ENCODE peak calls at places on chromosomes 1 and 21, in five cellular contexts. X is COR-L47, O is left ventricle myocardium inferior, W is HFF-Myc, T is KBM-7. K is an unnamed sample.

GRCh38 chr1:221722254-221723017 is 19.5 kb downstream of the DUSP10 start:
- DNase-seq in X (no peak), O (no peak), W (no peak), T (no peak), K (no peak)

GRCh38 chr1:228445867-228446584 is 29.4 kb upstream of the TRIM17 start:
- DNase-seq in X (no peak), O (no peak), W (no peak), T (no peak), K (peak)

GRCh38 chr1:40519517-40519916 is 10.9 kb downstream of the EXO5 start:
- DNase-seq in X (no peak), O (no peak), W (no peak), T (no peak), K (peak)

GRCh38 chr1:82124987-82125638 is 324.4 kb downstream of the ADGRL2 start:
- DNase-seq in X (no peak), O (no peak), W (no peak), T (no peak), K (no peak)

GRCh38 chr1:33339413-33339812 is 18.5 kb upstream of the A3GALT2 start:
- DNase-seq in X (no peak), O (no peak), W (no peak), T (no peak), K (no peak)

GRCh38 chr1:150875197-150876110 is 945 bp downstream of the ARNT start:
- DNase-seq in X (no peak), O (no peak), W (no peak), T (no peak), K (no peak)

GRCh38 chr1:185853739-185854138 is 119.5 kb downstream of the HMCN1 start:
- DNase-seq in X (no peak), O (no peak), W (peak), T (no peak), K (no peak)

GRCh38 chr1:29577512-29577911 is 341.2 kb downstream of the PTPRU start:
- DNase-seq in X (no peak), O (no peak), W (no peak), T (no peak), K (no peak)

GRCh38 chr1:220950576-220950975 is 71.3 kb downstream of the HLX start:
- DNase-seq in X (no peak), O (no peak), W (no peak), T (no peak), K (no peak)

GRCh38 chr21:33940164-33940563 is 24.6 kb upstream of the ATP5PO start:
- DNase-seq in X (no peak), O (no peak), W (no peak), T (peak), K (peak)

GRCh38 chr1:194369622-194370021 is 1183.2 kb upstream of the B3GALT2 start:
- DNase-seq in X (no peak), O (no peak), W (no peak), T (no peak), K (no peak)

GRCh38 chr1:220186752-220187151 is 85.5 kb downstream of the RAB3GAP2 start:
- DNase-seq in X (no peak), O (no peak), W (no peak), T (no peak), K (no peak)

GRCh38 chr1:31828926-31829690 is 13.3 kb upstream of the SPOCD1 start:
- DNase-seq in X (no peak), O (no peak), W (no peak), T (no peak), K (no peak)